ENCODE peak calls at places on chromosome 20, in eight cellular contexts. U, J, P, K, B, R, F and N are unnamed samples. For H3K36me3, the result is how much of the 10 kb centered on the place peaks cover.

GRCh38 chr20:33653900-33654596 is 8.1 kb upstream of the C20orf144 start:
- DNase-seq in P (no peak), J (peak), F (no peak), U (no peak), R (peak), B (peak), K (no peak), N (peak)

GRCh38 chr20:49146442-49146841 is 41.7 kb downstream of the STAU1 start:
- DNase-seq in B (no peak), J (no peak), F (no peak), R (no peak), K (no peak), P (no peak), U (no peak), N (no peak)

GRCh38 chr20:37976862-37977261 is 56.4 kb downstream of the TTI1 start:
- DNase-seq in F (no peak), P (no peak), K (no peak), R (no peak), J (no peak), B (no peak), U (no peak), N (no peak)

GRCh38 chr20:36439040-36439730 is 102.1 kb upstream of the MYL9 start:
- DNase-seq in J (peak), K (peak), R (peak), U (peak), F (no peak), P (peak), B (peak), N (peak)

GRCh38 chr20:14383326-14383725 is 45.9 kb upstream of the FLRT3 start:
- DNase-seq in P (no peak), B (no peak), K (no peak), J (no peak), F (no peak), R (no peak), U (no peak), N (no peak)

GRCh38 chr20:44208770-44209169 is 1.8 kb downstream of the OSER1 start:
- DNase-seq in J (no peak), P (no peak), R (no peak), B (no peak), K (no peak), U (no peak), F (no peak), N (no peak)

GRCh38 chr20:59042151-59042795 is at the start of gene PRELID3B:
- DNase-seq in P (peak), U (no peak), J (no peak), R (no peak), B (peak), F (no peak), K (no peak), N (no peak)

GRCh38 chr20:50575869-50576720 is 65.9 kb downstream of the PTPN1 start:
- DNase-seq in F (peak), J (no peak), U (peak), B (peak), R (peak), K (peak), P (peak), N (peak)

GRCh38 chr20:62838511-62838910 is 21.7 kb downstream of the COL9A3 start:
- DNase-seq in J (peak), K (no peak), R (no peak), U (no peak), F (no peak), P (no peak), B (no peak), N (no peak)

GRCh38 chr20:62120990-62121775 is 1.1 kb upstream of the LSM14B start:
- DNase-seq in J (peak), K (peak), B (peak), R (no peak), P (no peak), U (peak), F (no peak), N (no peak)

GRCh38 chr20:62554898-62555641 is 79.3 kb upstream of the GATA5 start:
- DNase-seq in B (no peak), P (no peak), R (no peak), J (no peak), K (no peak), F (no peak), U (no peak), N (no peak)

GRCh38 chr20:24578605-24579004 is 109.2 kb downstream of the SYNDIG1 start:
- DNase-seq in F (no peak), K (no peak), P (no peak), B (no peak), J (peak), U (no peak), R (no peak), N (no peak)

GRCh38 chr20:24577271-24577909 is 108.0 kb downstream of the SYNDIG1 start:
- DNase-seq in B (no peak), U (no peak), R (peak), P (no peak), J (peak), F (no peak), K (no peak), N (no peak)

GRCh38 chr20:24580006-24580405 is 110.6 kb downstream of the SYNDIG1 start:
- DNase-seq in R (no peak), J (no peak), B (no peak), U (no peak), K (no peak), P (no peak), F (no peak), N (no peak)

GRCh38 chr20:24579475-24579874 is 110.0 kb downstream of the SYNDIG1 start:
- DNase-seq in R (no peak), F (no peak), B (no peak), J (peak), P (no peak), K (no peak), U (no peak), N (no peak)

GRCh38 chr20:24579016-24579415 is 109.6 kb downstream of the SYNDIG1 start:
- DNase-seq in R (no peak), K (no peak), F (no peak), B (no peak), J (peak), U (no peak), P (no peak), N (no peak)
- H3K36me3 ChIP-seq in R (under half), K (under half), F (under half), B (under half), J (under half), U (under half), P (under half), N (under half)

DNA sequence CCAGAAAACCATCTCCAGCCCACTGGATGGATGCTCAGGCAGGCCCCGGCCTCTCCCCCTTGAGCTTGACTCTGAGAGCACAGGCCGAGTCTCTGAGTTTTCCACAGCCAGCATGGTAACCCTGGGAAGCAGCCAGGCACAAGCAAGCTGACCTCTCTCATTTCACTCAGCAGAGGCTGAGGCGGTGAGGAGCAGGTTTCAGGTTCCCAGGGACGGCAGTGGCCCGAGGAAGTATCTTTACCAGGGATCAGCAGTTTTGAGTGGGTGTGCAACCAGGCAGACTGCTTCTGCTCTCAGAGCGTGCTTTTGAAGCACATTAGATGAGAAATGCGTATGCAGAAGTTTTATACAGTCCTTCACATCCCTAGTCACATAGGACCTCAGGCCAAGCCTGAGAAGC is 12.6 kb downstream of the HCK start:
- DNase-seq in B (no peak), K (no peak), J (no peak), U (no peak), R (no peak), F (no peak), P (no peak), N (no peak)
- H3K36me3 ChIP-seq in B (under half), K (under half), J (under half), U (under half), R (under half), F (under half), P (under half), N (under half)

GRCh38 chr20:19654906-19655305 is 103.2 kb upstream of the RIN2 start:
- DNase-seq in F (no peak), U (no peak), B (no peak), K (no peak), J (no peak), P (no peak), R (peak), N (no peak)

GRCh38 chr20:19649041-19649440 is 109.0 kb upstream of the RIN2 start:
- DNase-seq in K (no peak), R (peak), P (no peak), B (no peak), U (no peak), F (no peak), J (no peak), N (no peak)

GRCh38 chr20:19647992-19648391 is 110.1 kb upstream of the RIN2 start:
- DNase-seq in F (no peak), R (peak), P (no peak), U (no peak), B (no peak), K (no peak), J (no peak), N (no peak)

GRCh38 chr20:19653328-19653727 is 104.7 kb upstream of the RIN2 start:
- DNase-seq in J (no peak), F (no peak), R (peak), P (no peak), K (no peak), U (no peak), B (no peak), N (no peak)

DNA sequence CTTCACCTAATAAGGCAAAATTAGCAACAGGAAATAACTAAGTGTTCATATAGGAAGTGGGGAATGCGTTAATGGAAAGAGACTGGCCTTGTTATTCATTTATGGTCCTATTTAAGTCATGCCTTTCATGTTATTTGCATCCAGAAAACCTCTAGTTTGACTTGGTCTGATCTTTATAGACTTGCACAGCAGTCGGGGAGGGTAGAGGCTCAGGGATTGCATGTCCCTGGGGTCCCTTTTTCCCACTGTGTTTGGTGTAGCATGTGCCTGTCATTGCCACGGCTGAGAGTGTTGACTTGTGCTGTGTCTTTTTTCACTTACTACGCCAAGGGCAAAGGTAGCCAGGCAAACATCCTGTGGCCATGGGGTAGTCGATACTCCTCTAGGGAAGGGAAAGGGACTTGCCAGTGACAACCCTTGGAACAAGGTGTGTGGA is 105.4 kb upstream of the RIN2 start:
- DNase-seq in R (peak), B (no peak), J (no peak), K (no peak), P (no peak), F (no peak), U (no peak), N (no peak)
- H3K36me3 ChIP-seq in R (under half), B (under half), J (under half), K (under half), P (under half), F (under half), U (under half), N (under half)

GRCh38 chr20:34762031-34762555 is 57.9 kb downstream of the TP53INP2 start:
- DNase-seq in K (no peak), U (no peak), J (no peak), F (no peak), B (no peak), P (no peak), R (no peak), N (no peak)
- H3K36me3 ChIP-seq in K (under half), U (under half), J (under half), F (half or more), B (under half), P (under half), R (half or more), N (half or more)